ENCODE peak calls at places on chromosomes 11 and 22, in ten cellular contexts. O is posterior cingulate gyrus; I is cardiac fibroblast; V is germinal center; E is NB4; J is anterior cingulate cortex; K is activated CD4-positive, alpha-beta T cell treated with anti-CD3 and anti-CD28 coated beads, Interleukin-2, amount 10 ng/mL, durations not matched to agents 7 days and 5 days; X is stimulated activated CD4-positive, alpha-beta T cell treated with anti-CD3 and anti-CD28 coated beads, Interleukin-2, amount 100 ng/mL, for 4 hours; C is activated CD8-positive, alpha-beta memory T cell treated with anti-CD3 and anti-CD28 coated beads, Interleukin-2, amount 50 U/mL, for 48 hours; D is Calu3. G is an unnamed sample.

GRCh38 chr22:42688241-42688913 is 32.3 kb downstream of the A4GALT start:
- DNase-seq in O (peak; percentile 80), I (peak; percentile 98), V (no peak), E (no peak), J (peak; percentile 54), K (no peak), X (no peak), C (no peak), D (peak; percentile 73), G (peak; percentile 96)

GRCh38 chr11:31921066-31921465 is 109.9 kb upstream of the PAX6 start:
- DNase-seq in O (no peak), I (no peak), V (no peak), E (no peak), J (no peak), K (no peak), X (no peak), C (no peak), D (no peak), G (peak; percentile 53)

GRCh38 chr22:46054091-46054877 is 77.3 kb upstream of the WNT7B start:
- DNase-seq in O (peak; percentile 95), I (peak; percentile 85), V (peak; percentile 59), E (no peak), J (no peak), K (peak; percentile 49), X (no peak), C (peak; percentile 72), D (peak; percentile 47), G (no peak)

GRCh38 chr22:32016081-32016480 is 27.0 kb upstream of the SLC5A1 start:
- DNase-seq in O (no peak), I (no peak), V (no peak), E (peak; percentile 89), J (no peak), K (no peak), X (no peak), C (no peak), D (no peak), G (no peak)

GRCh38 chr22:35601743-35602633 is 15.1 kb downstream of the MB start:
- DNase-seq in O (no peak), I (peak; percentile 72), V (no peak), E (peak; percentile 82), J (no peak), K (no peak), X (no peak), C (no peak), D (peak; percentile 81), G (no peak)

GRCh38 chr11:72574534-72575460 is 99.4 kb downstream of the PDE2A start:
- DNase-seq in O (no peak), I (no peak), V (no peak), E (no peak), J (no peak), K (no peak), X (no peak), C (peak; percentile 35), D (no peak), G (no peak)

GRCh38 chr22:23404689-23405365 is 175.3 kb downstream of the IGLL1 start:
- DNase-seq in O (peak; percentile 61), I (peak; percentile 53), V (no peak), E (no peak), J (no peak), K (peak; percentile 29), X (no peak), C (no peak), D (no peak), G (peak; percentile 76)

GRCh38 chr11:28730336-28730735 is 622.1 kb downstream of the METTL15 start:
- DNase-seq in O (no peak), I (no peak), V (no peak), E (no peak), J (no peak), K (no peak), X (no peak), C (no peak), D (no peak), G (no peak)

GRCh38 chr11:105670811-105671210 is 60.9 kb downstream of the GRIA4 start:
- DNase-seq in O (no peak), I (no peak), V (no peak), E (peak; percentile 8), J (no peak), K (no peak), X (no peak), C (no peak), D (no peak), G (no peak)

GRCh38 chr11:70184396-70184795 is 18.7 kb upstream of the FADD start:
- DNase-seq in O (no peak), I (no peak), V (no peak), E (no peak), J (no peak), K (no peak), X (no peak), C (no peak), D (no peak), G (no peak)

GRCh38 chr22:50242406-50242949 is 2.3 kb downstream of the TUBGCP6 start:
- DNase-seq in O (no peak), I (no peak), V (no peak), E (no peak), J (no peak), K (no peak), X (no peak), C (no peak), D (no peak), G (no peak)

GRCh38 chr22:35467788-35468187 is 67.8 kb downstream of the MCM5 start:
- DNase-seq in O (peak; percentile 91), I (peak; percentile 80), V (no peak), E (no peak), J (peak; percentile 59), K (no peak), X (no peak), C (no peak), D (no peak), G (peak; percentile 66)

GRCh38 chr11:76056881-76057280 is 149.4 kb downstream of the WNT11 start:
- DNase-seq in O (no peak), I (no peak), V (no peak), E (no peak), J (no peak), K (no peak), X (no peak), C (no peak), D (no peak), G (no peak)

GRCh38 chr22:23526588-23527315 is 53.3 kb downstream of the IGLL1 start:
- DNase-seq in O (peak; percentile 35), I (no peak), V (no peak), E (no peak), J (no peak), K (no peak), X (no peak), C (no peak), D (no peak), G (no peak)

GRCh38 chr11:106216281-106216680 is 138.8 kb downstream of the AASDHPPT start:
- DNase-seq in O (no peak), I (peak; percentile 22), V (no peak), E (no peak), J (no peak), K (no peak), X (no peak), C (no peak), D (no peak), G (no peak)

GRCh38 chr22:33850227-33850626 is 70.0 kb downstream of the LARGE1 start:
- DNase-seq in O (no peak), I (no peak), V (no peak), E (no peak), J (no peak), K (no peak), X (no peak), C (no peak), D (no peak), G (no peak)

GRCh38 chr11:64156235-64157011 is 9.5 kb downstream of the MACROD1 start:
- DNase-seq in O (peak; percentile 85), I (no peak), V (no peak), E (no peak), J (no peak), K (no peak), X (no peak), C (no peak), D (no peak), G (no peak)

GRCh38 chr22:26342719-26343449 is 86.2 kb upstream of the ASPHD2 start:
- DNase-seq in O (no peak), I (no peak), V (no peak), E (no peak), J (no peak), K (no peak), X (no peak), C (no peak), D (no peak), G (no peak)

GRCh38 chr22:41468381-41469217 is at the start of the genes ACO2 and PHF5A:
- DNase-seq in O (peak; percentile 99), I (peak; percentile 98), V (peak; percentile 95), E (peak; percentile 97), J (peak; percentile 99), K (peak; percentile 98), X (peak; percentile 98), C (peak; percentile 99), D (peak; percentile 97), G (peak; percentile 99)

GRCh38 chr11:34680918-34681554 is 60.1 kb downstream of the EHF start:
- DNase-seq in O (no peak), I (peak; percentile 22), V (no peak), E (no peak), J (no peak), K (no peak), X (no peak), C (no peak), D (peak; percentile 71), G (peak; percentile 10)

GRCh38 chr11:78796956-78797355 is 222.3 kb upstream of the NARS2 start:
- DNase-seq in O (no peak), I (peak; percentile 72), V (no peak), E (no peak), J (no peak), K (no peak), X (no peak), C (no peak), D (no peak), G (no peak)

GRCh38 chr22:40021401-40022000 is 26.7 kb downstream of the FAM83F start:
- DNase-seq in O (peak; percentile 53), I (no peak), V (no peak), E (no peak), J (no peak), K (no peak), X (no peak), C (no peak), D (no peak), G (no peak)

GRCh38 chr22:26667140-26667539 is 9.8 kb downstream of the MIAT start:
- DNase-seq in O (no peak), I (no peak), V (no peak), E (no peak), J (no peak), K (no peak), X (no peak), C (no peak), D (no peak), G (no peak)

GRCh38 chr11:69166186-69167115 is 10.7 kb downstream of the SMIM38 start:
- DNase-seq in O (no peak), I (peak; percentile 72), V (peak; percentile 53), E (peak; percentile 90), J (no peak), K (peak; percentile 23), X (peak; percentile 43), C (peak; percentile 80), D (peak; percentile 68), G (peak; percentile 67)

GRCh38 chr22:39182478-39183030 is 30.1 kb upstream of the CBX7 start:
- DNase-seq in O (no peak), I (no peak), V (no peak), E (peak; percentile 55), J (no peak), K (no peak), X (no peak), C (no peak), D (no peak), G (no peak)

GRCh38 chr11:44766112-44766971 is 39.6 kb downstream of the TSPAN18 start:
- DNase-seq in O (no peak), I (peak; percentile 93), V (no peak), E (no peak), J (no peak), K (no peak), X (no peak), C (no peak), D (no peak), G (peak; percentile 56)

GRCh38 chr11:64098318-64098831 is 62.6 kb downstream of the FLRT1 start:
- DNase-seq in O (no peak), I (no peak), V (no peak), E (no peak), J (no peak), K (no peak), X (no peak), C (no peak), D (no peak), G (no peak)

GRCh38 chr22:33057363-33057995 is 702 bp downstream of the SYN3 start:
- DNase-seq in O (no peak), I (no peak), V (no peak), E (no peak), J (peak; percentile 25), K (no peak), X (no peak), C (no peak), D (no peak), G (peak; percentile 37)

G was measured in ELF-1.